ENCODE peak calls at places on chromosome 9, in four cellular contexts. G is colonic mucosa, X is HFFc6, B is AG04450. K is an unnamed sample.

GRCh38 chr9:135865531-135865930 is 41.8 kb downstream of the CAMSAP1 start:
- DNase-seq in G (no peak), X (no peak), B (no peak), K (no peak)

GRCh38 chr9:84323777-84324317 is 16.7 kb downstream of the SLC28A3 start:
- DNase-seq in G (no peak), X (no peak), B (no peak), K (no peak)

GRCh38 chr9:114112778-114113585 is 13.9 kb upstream of the KIF12 start:
- DNase-seq in G (peak; percentile 64), X (peak; percentile 61), B (peak; percentile 29), K (peak; percentile 53)

GRCh38 chr9:118640836-118641557 is 728.2 kb downstream of the BRINP1 start:
- DNase-seq in G (no peak), X (peak; percentile 19), B (no peak), K (peak; percentile 21)

GRCh38 chr9:107557236-107557990 is 67.8 kb upstream of the KLF4 start:
- DNase-seq in G (no peak), X (no peak), B (no peak), K (peak; percentile 22)

GRCh38 chr9:132175431-132175830 is 13.6 kb downstream of the NTNG2 start:
- DNase-seq in G (no peak), X (no peak), B (no peak), K (no peak)

GRCh38 chr9:23291001-23291400 is 535.0 kb downstream of the ELAVL2 start:
- DNase-seq in G (no peak), X (no peak), B (no peak), K (no peak)

GRCh38 chr9:120925535-120926396 is 830 bp downstream of the TRAF1 start:
- DNase-seq in G (no peak), X (peak; percentile 92), B (peak; percentile 62), K (peak; percentile 44)

GRCh38 chr9:5441043-5441442 is 3.3 kb upstream of the PLGRKT start:
- DNase-seq in G (no peak), X (peak; percentile 75), B (no peak), K (peak; percentile 41)

GRCh38 chr9:34994429-34995287 is 5.1 kb downstream of the DNAJB5 start:
- DNase-seq in G (peak; percentile 48), X (peak; percentile 39), B (no peak), K (peak; percentile 77)

GRCh38 chr9:126705311-126705766 is 91.6 kb downstream of the LMX1B start:
- DNase-seq in G (peak; percentile 81), X (peak; percentile 44), B (no peak), K (peak; percentile 73)

GRCh38 chr9:85743290-85744128 is 1.8 kb upstream of the AGTPBP1 start:
- DNase-seq in G (peak; percentile 56), X (peak; percentile 50), B (peak; percentile 83), K (peak; percentile 75)

GRCh38 chr9:134128727-134129679 is 6.9 kb upstream of the WDR5 start:
- DNase-seq in G (no peak), X (no peak), B (no peak), K (no peak)

GRCh38 chr9:98391884-98392283 is 136.4 kb upstream of the TBC1D2 start:
- DNase-seq in G (no peak), X (no peak), B (no peak), K (no peak)

GRCh38 chr9:98192503-98193335 is at the start of gene CORO2A:
- DNase-seq in G (peak; percentile 82), X (peak; percentile 68), B (peak; percentile 7), K (peak; percentile 80)

GRCh38 chr9:34869390-34869789 is 88.7 kb upstream of the PHF24 start:
- DNase-seq in G (no peak), X (peak; percentile 25), B (no peak), K (peak; percentile 47)

GRCh38 chr9:131809941-131810344 is 70.1 kb upstream of the RAPGEF1 start:
- DNase-seq in G (no peak), X (peak; percentile 18), B (peak; percentile 29), K (no peak)

GRCh38 chr9:131840220-131840619 is 100.3 kb upstream of the RAPGEF1 start:
- DNase-seq in G (no peak), X (no peak), B (no peak), K (no peak)

GRCh38 chr9:114327749-114328148 is 1.9 kb upstream of the ORM2 start:
- DNase-seq in G (no peak), X (no peak), B (no peak), K (no peak)

GRCh38 chr9:32550609-32551490 is 1.3 kb upstream of the SMIM27 start:
- DNase-seq in G (peak; percentile 94), X (peak; percentile 78), B (peak; percentile 86), K (peak; percentile 86)

GRCh38 chr9:124454791-124455443 is 4.7 kb downstream of the ADGRD2 start:
- DNase-seq in G (no peak), X (no peak), B (no peak), K (no peak)

GRCh38 chr9:133604856-133605255 is 4.3 kb downstream of the FAM163B start:
- DNase-seq in G (no peak), X (no peak), B (no peak), K (no peak)

GRCh38 chr9:120477534-120478001 is 102.4 kb downstream of the CDK5RAP2 start:
- DNase-seq in G (peak; percentile 71), X (peak; percentile 68), B (peak; percentile 83), K (peak; percentile 97)

GRCh38 chr9:132857031-132857430 is 21.1 kb downstream of the AK8 start:
- DNase-seq in G (peak; percentile 44), X (peak; percentile 24), B (peak; percentile 41), K (peak; percentile 22)

GRCh38 chr9:106218854-106219253 is 524.5 kb downstream of the TMEM38B start:
- DNase-seq in G (no peak), X (no peak), B (no peak), K (no peak)

GRCh38 chr9:99039388-99040182 is 65.3 kb upstream of the TGFBR1 start:
- DNase-seq in G (no peak), X (peak; percentile 24), B (no peak), K (no peak)

GRCh38 chr9:93010696-93011095 is 47.8 kb upstream of the SUSD3 start:
- DNase-seq in G (peak; percentile 12), X (no peak), B (no peak), K (no peak)

GRCh38 chr9:83620841-83621636 is 1.9 kb upstream of the IDNK start:
- DNase-seq in G (peak; percentile 64), X (peak; percentile 30), B (no peak), K (peak; percentile 67)

GRCh38 chr9:14352549-14352948 is 38.6 kb upstream of the NFIB start:
- DNase-seq in G (no peak), X (no peak), B (no peak), K (no peak)

GRCh38 chr9:128494108-128494742 is 10.3 kb upstream of the GLE1 start:
- DNase-seq in G (peak; percentile 69), X (no peak), B (no peak), K (no peak)

GRCh38 chr9:76219555-76220151 is 174.6 kb downstream of the RFK start:
- DNase-seq in G (no peak), X (no peak), B (no peak), K (peak; percentile 13)
- TF ChIP-seq CTCF in G (no peak), X (peak; percentile 26), B (peak; percentile 50), K (no peak)

GRCh38 chr9:3863114-3863528 is 337.3 kb upstream of the RFX3 start:
- DNase-seq in G (no peak), X (peak; percentile 94), B (no peak), K (peak; percentile 73)

GRCh38 chr9:3857673-3858072 is 331.9 kb upstream of the RFX3 start:
- DNase-seq in G (no peak), X (peak; percentile 68), B (no peak), K (peak; percentile 28)

GRCh38 chr9:3855601-3856328 is 330.0 kb upstream of the RFX3 start:
- DNase-seq in G (no peak), X (no peak), B (no peak), K (no peak)

GRCh38 chr9:3856592-3856991 is 330.8 kb upstream of the RFX3 start:
- DNase-seq in G (no peak), X (no peak), B (no peak), K (no peak)

DNA sequence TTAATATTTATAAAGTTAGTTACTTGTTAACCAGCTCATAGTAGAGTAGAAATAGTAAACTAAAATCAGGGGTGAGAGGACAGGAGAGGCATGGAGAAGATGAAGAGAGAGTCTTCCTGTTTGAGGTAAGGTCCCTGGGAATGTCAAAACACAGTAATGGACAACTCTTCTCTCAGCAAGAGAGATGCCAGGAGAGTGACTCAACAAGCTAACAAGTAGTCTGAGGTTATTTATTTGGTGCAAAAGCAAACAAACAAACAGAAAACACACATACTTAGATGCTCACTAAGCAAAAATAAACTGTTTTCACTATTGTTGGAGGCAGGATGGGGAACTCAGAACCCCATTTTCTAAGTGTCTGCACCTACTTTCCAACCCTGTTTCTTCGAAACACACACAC is 333.2 kb upstream of the RFX3 start:
- DNase-seq in G (no peak), X (peak; percentile 38), B (no peak), K (peak; percentile 40)
- TF ChIP-seq CTCF in G (no peak), X (no peak), B (no peak), K (no peak)

DNA sequence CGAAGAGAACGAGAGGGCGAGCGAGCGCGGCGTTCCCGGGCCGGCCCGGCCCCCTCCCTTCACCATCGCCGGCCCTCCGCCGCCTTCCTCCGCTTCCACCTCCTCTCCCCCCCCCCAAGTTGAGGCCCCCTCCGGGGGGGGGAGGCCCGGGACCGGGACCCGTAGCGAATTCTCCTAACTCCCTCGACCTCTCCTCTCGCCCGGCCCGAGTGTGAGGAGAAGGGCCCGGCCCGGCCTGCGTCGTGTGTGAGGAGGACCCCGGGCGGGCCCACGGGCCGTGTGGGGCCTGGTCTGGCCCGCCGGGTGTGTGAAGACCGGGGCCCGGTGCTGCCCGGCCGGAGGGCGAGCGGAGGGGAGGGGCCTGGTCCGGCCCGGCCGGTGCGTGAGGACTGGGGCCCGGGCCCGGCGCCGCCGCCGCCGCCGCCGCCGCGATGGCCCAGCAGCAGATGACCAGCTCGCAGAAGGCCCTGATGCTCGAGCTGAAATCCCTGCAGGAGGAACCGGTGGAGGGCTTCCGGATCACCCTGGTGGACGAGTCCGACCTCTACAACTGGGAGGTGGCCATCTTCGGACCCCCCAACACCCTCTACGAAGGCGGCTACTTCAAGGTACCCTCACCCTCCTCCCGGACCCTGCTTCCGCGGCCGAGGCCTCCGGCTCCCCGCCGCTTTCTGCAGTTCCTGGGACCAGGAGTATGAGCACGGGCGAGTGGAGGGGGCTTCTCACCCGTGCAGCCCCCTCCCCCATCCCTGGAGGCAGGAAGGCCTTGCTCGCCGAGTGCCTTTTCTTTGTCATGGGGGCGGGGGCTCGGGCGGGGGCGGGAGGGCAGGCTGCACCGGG is 587 bp downstream of the UBE2R2 start:
- DNase-seq in G (peak; percentile 54), X (peak; percentile 74), B (no peak), K (peak; percentile 55)
- TF ChIP-seq CTCF in G (no peak), X (peak; percentile 58), B (peak; percentile 43), K (no peak)

GRCh38 chr9:137237759-137238726 is 3.0 kb upstream of the TUBB4B start:
- DNase-seq in G (peak; percentile 78), X (no peak), B (no peak), K (no peak)

GRCh38 chr9:137240841-137241489 is at the start of gene TUBB4B:
- DNase-seq in G (peak; percentile 99), X (peak; percentile 100), B (peak; percentile 100), K (peak; percentile 100)

GRCh38 chr9:137242329-137243204 is 1.5 kb downstream of the TUBB4B start:
- DNase-seq in G (peak; percentile 23), X (no peak), B (no peak), K (no peak)

GRCh38 chr9:137241490-137242328 is 622 bp downstream of the TUBB4B start:
- DNase-seq in G (peak; percentile 71), X (peak; percentile 28), B (no peak), K (peak; percentile 71)

DNA sequence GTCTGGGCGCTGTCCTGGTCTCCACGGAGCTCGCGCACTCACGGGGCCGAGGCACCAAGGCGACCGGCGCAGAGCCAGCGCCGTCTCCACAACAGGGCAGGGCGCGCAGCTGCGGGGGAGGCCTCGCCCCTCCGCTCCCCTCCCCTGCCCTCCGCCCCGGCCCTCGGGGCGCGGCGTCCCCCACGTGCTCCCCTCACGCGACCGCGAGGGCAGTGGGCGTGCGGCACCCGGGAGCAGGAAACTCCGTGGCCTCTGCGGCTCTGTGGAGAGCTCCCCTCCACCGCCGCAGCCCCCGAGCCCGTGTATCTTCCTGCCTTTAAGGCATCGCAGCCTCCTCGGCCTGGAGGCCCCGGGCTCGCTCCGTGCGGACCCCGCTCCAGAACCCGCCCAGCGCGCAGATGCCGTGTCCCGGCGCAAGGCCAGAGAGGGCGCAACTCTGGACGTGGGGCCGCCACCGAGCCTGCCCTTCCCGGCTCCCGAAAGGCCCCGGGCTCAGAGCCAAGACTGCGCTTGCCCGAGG is 706 bp upstream of the TUBB4B start:
- DNase-seq in G (peak; percentile 81), X (peak; percentile 56), B (no peak), K (peak; percentile 71)
- TF ChIP-seq CTCF in G (no peak), X (peak; percentile 33), B (no peak), K (no peak)

K was measured in MCF 10A.